ENCODE peak calls at places on chromosomes 16 and 17, in five cellular contexts. H, E, C, B and Y are unnamed samples.

GRCh38 chr17:18362509-18363020 is 785 bp downstream of the SHMT1 start:
- DNase-seq in H (no peak), E (no peak), C (peak; percentile 61), B (peak; percentile 76), Y (no peak)

GRCh38 chr17:1413281-1413791 is 13.3 kb upstream of the YWHAE start:
- DNase-seq in H (peak; percentile 25), E (no peak), C (no peak), B (peak; percentile 77), Y (peak; percentile 86)

GRCh38 chr16:85005278-85006069 is 5.9 kb downstream of the ZDHHC7 start:
- DNase-seq in H (no peak), E (no peak), C (no peak), B (no peak), Y (peak; percentile 39)

GRCh38 chr16:87853411-87854052 is 15.8 kb downstream of the SLC7A5 start:
- DNase-seq in H (peak; percentile 89), E (peak; percentile 57), C (peak; percentile 82), B (peak; percentile 89), Y (peak; percentile 90)

GRCh38 chr16:70548936-70549335 is 25.3 kb downstream of the SF3B3 start:
- DNase-seq in H (no peak), E (no peak), C (no peak), B (no peak), Y (peak; percentile 49)

GRCh38 chr16:57329718-57330327 is 28.8 kb upstream of the CCL22 start:
- DNase-seq in H (no peak), E (no peak), C (no peak), B (no peak), Y (no peak)

GRCh38 chr16:596736-597060 is 6.8 kb downstream of the RAB40C start:
- DNase-seq in H (no peak), E (no peak), C (no peak), B (no peak), Y (no peak)

GRCh38 chr17:35244345-35245195 is 1.7 kb downstream of the SLFN5 start:
- DNase-seq in H (peak; percentile 18), E (no peak), C (peak; percentile 34), B (peak; percentile 6), Y (peak; percentile 81)

GRCh38 chr17:43994272-43995149 is 9.9 kb upstream of the NAGS start:
- DNase-seq in H (peak; percentile 91), E (no peak), C (peak; percentile 94), B (peak; percentile 54), Y (peak; percentile 37)

GRCh38 chr16:89599451-89599858 is 14.0 kb upstream of the DPEP1 start:
- DNase-seq in H (peak; percentile 81), E (no peak), C (peak; percentile 65), B (peak; percentile 69), Y (no peak)

GRCh38 chr16:70416748-70417616 is 21.9 kb downstream of the ST3GAL2 start:
- DNase-seq in H (peak; percentile 42), E (no peak), C (no peak), B (peak; percentile 58), Y (no peak)

GRCh38 chr17:8857919-8858318 is 9.6 kb downstream of the PIK3R6 start:
- DNase-seq in H (no peak), E (peak; percentile 95), C (no peak), B (no peak), Y (peak; percentile 42)

GRCh38 chr17:44987194-44987882 is 19.2 kb upstream of the C1QL1 start:
- DNase-seq in H (peak; percentile 41), E (no peak), C (no peak), B (no peak), Y (no peak)

GRCh38 chr17:45145035-45145389 is 3.3 kb upstream of the HEXIM1 start:
- DNase-seq in H (no peak), E (no peak), C (no peak), B (no peak), Y (no peak)

GRCh38 chr17:170130-170654 is 11.3 kb downstream of the DOC2B start:
- DNase-seq in H (no peak), E (no peak), C (no peak), B (no peak), Y (no peak)

GRCh38 chr16:16019488-16019887 is 70.1 kb downstream of the ABCC1 start:
- DNase-seq in H (no peak), E (no peak), C (peak; percentile 82), B (no peak), Y (peak; percentile 54)

GRCh38 chr17:60745544-60745943 is 67.9 kb downstream of the BCAS3 start:
- DNase-seq in H (no peak), E (no peak), C (no peak), B (no peak), Y (no peak)

GRCh38 chr17:9292563-9292941 is 271.2 kb downstream of the NTN1 start:
- DNase-seq in H (no peak), E (no peak), C (no peak), B (no peak), Y (no peak)

GRCh38 chr17:81529437-81529803 is 1.2 kb downstream of the FSCN2 start:
- DNase-seq in H (no peak), E (no peak), C (no peak), B (no peak), Y (no peak)

GRCh38 chr17:77995146-77995852 is 36.8 kb downstream of the TNRC6C start:
- DNase-seq in H (no peak), E (no peak), C (no peak), B (no peak), Y (no peak)

GRCh38 chr16:81076566-81077076 is 417 bp downstream of the C16orf46 start:
- DNase-seq in H (peak; percentile 94), E (no peak), C (peak; percentile 83), B (peak; percentile 79), Y (peak; percentile 76)

GRCh38 chr16:11534262-11534661 is 52.5 kb downstream of the LITAF start:
- DNase-seq in H (no peak), E (no peak), C (no peak), B (no peak), Y (no peak)
- TF ChIP-seq BHLHE40 in H (no peak), E (no peak), C (no peak), B (no peak), Y (no peak)

GRCh38 chr16:1812732-1813163 is 13.9 kb downstream of the HAGH start:
- DNase-seq in H (peak; percentile 80), E (no peak), C (peak; percentile 66), B (peak; percentile 70), Y (peak; percentile 85)
- TF ChIP-seq USF2 in H (no peak), E (no peak), C (no peak), B (no peak), Y (peak; percentile 37)

GRCh38 chr17:70702683-70703255 is 533.4 kb downstream of the KCNJ2 start:
- DNase-seq in H (no peak), E (no peak), C (no peak), B (no peak), Y (no peak)
- TF ChIP-seq BHLHE40 in H (no peak), E (no peak), C (no peak), B (no peak), Y (no peak)

GRCh38 chr16:66274335-66275110 is 92.0 kb upstream of the CDH5 start:
- DNase-seq in H (no peak), E (no peak), C (peak; percentile 33), B (peak; percentile 20), Y (peak; percentile 44)

GRCh38 chr16:66278111-66278531 is 88.4 kb upstream of the CDH5 start:
- DNase-seq in H (no peak), E (no peak), C (no peak), B (no peak), Y (no peak)

GRCh38 chr16:66278604-66279262 is 87.8 kb upstream of the CDH5 start:
- DNase-seq in H (no peak), E (no peak), C (no peak), B (no peak), Y (no peak)

GRCh38 chr16:66275795-66276428 is 90.6 kb upstream of the CDH5 start:
- DNase-seq in H (peak; percentile 34), E (no peak), C (peak; percentile 65), B (peak; percentile 61), Y (peak; percentile 76)

GRCh38 chr16:66277311-66278070 is 89.0 kb upstream of the CDH5 start:
- DNase-seq in H (no peak), E (no peak), C (no peak), B (no peak), Y (no peak)
- TF ChIP-seq USF2 in H (no peak), E (no peak), C (no peak), B (no peak), Y (no peak)